ENCODE peak calls at places on chromosomes 6 and 20, in nine cellular contexts. C is amniotic stem cell, F is nephron progenitor cell, R is NCI-H460, U is GM19239, Z is HEK293T, G is T-helper 2 cell, B is BE2C, Y is stomach. X is an unnamed sample.

GRCh38 chr6:108736832-108737231 is 111.4 kb upstream of the ARMC2 start:
- DNase-seq in F (no peak), R (no peak), U (no peak), C (peak), Y (no peak), Z (no peak), G (no peak), B (no peak), X (peak)

GRCh38 chr20:46348231-46348803 is 40.0 kb upstream of the CDH22 start:
- DNase-seq in F (peak), Z (peak), B (peak), R (no peak), U (no peak), Y (no peak), G (no peak), C (no peak), X (no peak)

GRCh38 chr20:63682384-63683139 is 13.9 kb upstream of the TNFRSF6B start:
- DNase-seq in Z (no peak), R (peak), U (no peak), G (no peak), F (no peak), C (peak), B (no peak), Y (peak), X (peak)

GRCh38 chr6:31058128-31058894 is 48.0 kb downstream of the MUC22 start:
- DNase-seq in F (no peak), Y (no peak), B (no peak), G (no peak), U (no peak), C (peak), Z (peak), R (peak), X (peak)

GRCh38 chr6:63504777-63505384 is 67.4 kb upstream of the LOC128125822 start:
- DNase-seq in U (peak), R (no peak), C (no peak), Z (no peak), F (no peak), B (no peak), G (no peak), Y (no peak), X (peak)

GRCh38 chr20:16428112-16428511 is 145.1 kb downstream of the KIF16B start:
- DNase-seq in Z (no peak), R (no peak), B (no peak), C (no peak), U (no peak), Y (no peak), F (no peak), G (no peak), X (no peak)

GRCh38 chr20:58997141-58997770 is 9.8 kb downstream of the CTSZ start:
- DNase-seq in U (no peak), C (no peak), Y (no peak), Z (no peak), G (no peak), B (no peak), F (no peak), R (no peak), X (no peak)

GRCh38 chr6:69422474-69422873 is 374.3 kb downstream of the LMBRD1 start:
- DNase-seq in G (no peak), Z (no peak), C (no peak), U (no peak), Y (no peak), B (peak), R (no peak), F (no peak), X (no peak)

GRCh38 chr6:52568320-52568719 is 8.5 kb downstream of the TRAM2 start:
- DNase-seq in F (no peak), Y (no peak), C (no peak), R (no peak), G (no peak), Z (no peak), U (no peak), B (no peak), X (no peak)

GRCh38 chr6:20723236-20723635 is 189.0 kb downstream of the CDKAL1 start:
- DNase-seq in G (no peak), R (no peak), B (no peak), F (no peak), C (no peak), Z (no peak), Y (no peak), U (no peak), X (no peak)

GRCh38 chr20:50376179-50376887 is 133.8 kb upstream of the PTPN1 start:
- DNase-seq in G (no peak), C (no peak), R (no peak), U (no peak), Y (no peak), B (no peak), F (no peak), Z (no peak), X (no peak)

GRCh38 chr6:27810768-27811298 is 101.4 kb downstream of the OR2B2 start:
- DNase-seq in Y (no peak), G (no peak), R (no peak), B (no peak), U (no peak), C (no peak), F (no peak), Z (no peak), X (no peak)

GRCh38 chr20:4509825-4510522 is 211.7 kb upstream of the PRND start:
- DNase-seq in B (no peak), F (no peak), Z (no peak), G (no peak), R (no peak), U (no peak), C (no peak), Y (no peak), X (no peak)

GRCh38 chr20:51487525-51488279 is 54.8 kb downstream of the NFATC2 start:
- DNase-seq in R (peak), G (no peak), B (no peak), U (no peak), C (peak), Y (no peak), Z (peak), F (no peak), X (peak)

GRCh38 chr6:40661726-40662125 is 74.6 kb upstream of the LRFN2 start:
- DNase-seq in C (no peak), Y (no peak), B (peak), R (no peak), Z (no peak), G (no peak), U (no peak), F (no peak), X (no peak)

GRCh38 chr20:1414982-1415381 is 22.1 kb upstream of the FKBP1A start:
- DNase-seq in Y (no peak), Z (no peak), F (no peak), U (no peak), G (no peak), B (no peak), R (no peak), C (no peak), X (no peak)

GRCh38 chr6:94673251-94673650 is 904.1 kb upstream of the MANEA start:
- DNase-seq in Z (no peak), U (no peak), Y (no peak), B (no peak), G (no peak), F (no peak), R (no peak), C (no peak), X (no peak)

GRCh38 chr6:27314046-27314445 is 2.0 kb upstream of the POM121L2 start:
- DNase-seq in Y (no peak), B (no peak), Z (no peak), C (no peak), U (no peak), R (no peak), G (no peak), F (no peak), X (no peak)

GRCh38 chr6:17621003-17621402 is 20.9 kb downstream of the FAM8A1 start:
- DNase-seq in G (no peak), R (no peak), Y (no peak), F (no peak), B (no peak), U (peak), Z (no peak), C (no peak), X (no peak)

GRCh38 chr6:158038291-158039177 is 56.9 kb downstream of the SYNJ2 start:
- DNase-seq in G (no peak), C (no peak), F (no peak), Y (no peak), R (no peak), U (no peak), B (no peak), Z (no peak), X (no peak)

GRCh38 chr20:17327185-17327780 is 100.4 kb downstream of the PCSK2 start:
- DNase-seq in C (no peak), G (no peak), Y (no peak), Z (no peak), R (no peak), F (peak), B (peak), U (no peak), X (no peak)

GRCh38 chr6:138278326-138278725 is 60.0 kb upstream of the PBOV1 start:
- DNase-seq in Y (no peak), F (peak), B (no peak), G (no peak), R (peak), C (no peak), Z (peak), U (no peak), X (no peak)

GRCh38 chr20:43973231-43973630 is 58.6 kb downstream of the TOX2 start:
- DNase-seq in U (no peak), Z (no peak), G (no peak), B (no peak), C (no peak), R (no peak), F (no peak), Y (no peak), X (no peak)

GRCh38 chr6:36382976-36383375 is 4.5 kb downstream of the ETV7 start:
- DNase-seq in G (no peak), U (no peak), F (no peak), B (no peak), Z (no peak), C (no peak), R (no peak), Y (no peak), X (no peak)

GRCh38 chr6:80454661-80455365 is 348.3 kb downstream of the BCKDHB start:
- DNase-seq in U (no peak), Y (no peak), Z (no peak), F (no peak), B (no peak), C (no peak), G (no peak), R (no peak), X (no peak)

GRCh38 chr6:167945937-167946485 is 51.5 kb upstream of the KIF25 start:
- DNase-seq in U (no peak), R (no peak), C (no peak), G (no peak), B (no peak), Z (no peak), F (no peak), Y (no peak), X (no peak)

GRCh38 chr6:119541132-119541905 is 191.8 kb upstream of the MAN1A1 start:
- DNase-seq in G (no peak), F (no peak), Z (no peak), C (peak), U (no peak), Y (no peak), R (peak), B (no peak), X (peak)

GRCh38 chr20:5535211-5535756 is 214.9 kb upstream of the SHLD1 start:
- DNase-seq in F (no peak), G (no peak), C (no peak), B (no peak), U (no peak), R (no peak), Z (no peak), Y (no peak), X (no peak)

GRCh38 chr6:134980846-134981245 is 30.9 kb upstream of the ALDH8A1 start:
- DNase-seq in C (no peak), U (no peak), F (no peak), Y (no peak), Z (no peak), R (no peak), B (no peak), G (no peak), X (no peak)

GRCh38 chr20:17731233-17731632 is 31.5 kb downstream of the BANF2 start:
- DNase-seq in Z (no peak), F (no peak), R (no peak), C (no peak), B (no peak), G (no peak), Y (no peak), U (no peak), X (no peak)

X was measured in HCT116.